ENCODE peak calls at places on chromosomes 13 and 19, in five cellular contexts. E, G, C, R and H are unnamed samples.

GRCh38 chr13:68745517-68745916 is 1362.1 kb upstream of the ATXN8OS start:
- DNase-seq in E (no peak), G (no peak), C (no peak), R (no peak), H (no peak)

GRCh38 chr19:4061178-4061682 is 5.5 kb downstream of the ZBTB7A start:
- DNase-seq in E (no peak), G (peak; percentile 95), C (no peak), R (no peak), H (peak; percentile 70)

GRCh38 chr19:19170053-19170945 is at the start of gene MEF2B:
- DNase-seq in E (peak; percentile 95), G (peak; percentile 87), C (no peak), R (peak; percentile 86), H (peak; percentile 27)

GRCh38 chr13:113555141-113555540 is 29.4 kb upstream of the TFDP1 start:
- DNase-seq in E (no peak), G (peak; percentile 1), C (no peak), R (no peak), H (no peak)

GRCh38 chr19:34639491-34640085 is 37.4 kb downstream of the SCGB2B2 start:
- DNase-seq in E (peak; percentile 80), G (peak; percentile 40), C (peak; percentile 32), R (peak; percentile 74), H (peak; percentile 35)

GRCh38 chr13:43511260-43511970 is 275.4 kb downstream of the ENOX1 start:
- DNase-seq in E (no peak), G (no peak), C (no peak), R (no peak), H (no peak)

GRCh38 chr13:40651866-40652587 is 14.4 kb downstream of the FOXO1 start:
- DNase-seq in E (peak; percentile 82), G (no peak), C (no peak), R (no peak), H (no peak)

GRCh38 chr13:42769650-42770049 is 11.7 kb upstream of the FAM216B start:
- DNase-seq in E (no peak), G (no peak), C (no peak), R (no peak), H (no peak)

GRCh38 chr13:58953638-58954037 is 1210.1 kb downstream of the DIAPH3 start:
- DNase-seq in E (peak; percentile 74), G (no peak), C (no peak), R (no peak), H (no peak)

GRCh38 chr13:40290758-40291157 is 375.7 kb downstream of the FOXO1 start:
- DNase-seq in E (no peak), G (no peak), C (no peak), R (no peak), H (no peak)

GRCh38 chr19:38975214-38975860 is at the start of gene FBXO17:
- DNase-seq in E (no peak), G (peak; percentile 27), C (peak; percentile 67), R (no peak), H (peak; percentile 68)

GRCh38 chr19:57559008-57559403 is 657 bp downstream of the ZNF550 start:
- DNase-seq in E (peak; percentile 21), G (peak; percentile 10), C (no peak), R (peak; percentile 59), H (peak; percentile 30)

GRCh38 chr13:44609137-44609536 is 33.0 kb upstream of the TSC22D1 start:
- DNase-seq in E (peak; percentile 30), G (no peak), C (no peak), R (no peak), H (no peak)

GRCh38 chr13:27969866-27970229 is 733 bp upstream of the CDX2 start:
- DNase-seq in E (no peak), G (no peak), C (no peak), R (no peak), H (no peak)

GRCh38 chr19:53086949-53087348 is 16.3 kb downstream of the ZNF160 start:
- DNase-seq in E (no peak), G (no peak), C (no peak), R (no peak), H (no peak)

GRCh38 chr19:58547323-58548312 is 3.8 kb downstream of the TRIM28 start:
- DNase-seq in E (no peak), G (no peak), C (no peak), R (no peak), H (no peak)

GRCh38 chr19:45791744-45792481 is 732 bp downstream of the DMWD start:
- DNase-seq in E (peak; percentile 36), G (no peak), C (no peak), R (peak; percentile 62), H (no peak)

GRCh38 chr13:38866649-38867048 is 124.0 kb downstream of the STOML3 start:
- DNase-seq in E (peak; percentile 25), G (no peak), C (no peak), R (no peak), H (peak; percentile 23)

GRCh38 chr13:66139701-66140100 is 1090.4 kb downstream of the PCDH9 start:
- DNase-seq in E (peak; percentile 48), G (no peak), C (no peak), R (no peak), H (no peak)

GRCh38 chr13:51034906-51035305 is 76.2 kb downstream of the C13orf42 start:
- DNase-seq in E (no peak), G (no peak), C (no peak), R (no peak), H (no peak)

GRCh38 chr13:108463365-108463764 is 166.0 kb upstream of the MYO16 start:
- DNase-seq in E (no peak), G (no peak), C (no peak), R (no peak), H (peak; percentile 82)

GRCh38 chr19:13008926-13009787 is 13.9 kb downstream of the NFIX start:
- DNase-seq in E (no peak), G (no peak), C (no peak), R (no peak), H (peak; percentile 51)

GRCh38 chr13:102589291-102589822 is 7.4 kb upstream of the TPP2 start:
- DNase-seq in E (no peak), G (no peak), C (no peak), R (no peak), H (no peak)